ENCODE peak calls at places on chromosomes 6 and 20, in ten cellular contexts. D is sigmoid colon, X is foreskin keratinocyte, E is breast epithelium, T is GM12864, B is PC-3, A is esophagus squamous epithelium, V is WTC11, J is dorsolateral prefrontal cortex, N is HCT116. I is an unnamed sample.

GRCh38 chr6:163288066-163288465 is 126.5 kb upstream of the QKI start:
- DNase-seq in D (no peak), X (no peak), E (no peak), T (no peak), B (no peak), A (no peak), V (no peak), J (no peak), N (no peak), I (no peak)

GRCh38 chr20:50347568-50347981 is 156.9 kb downstream of the CEBPB start:
- DNase-seq in D (peak), X (no peak), E (peak), T (no peak), B (no peak), A (no peak), V (no peak), J (no peak), N (no peak), I (no peak)

GRCh38 chr6:137892271-137892708 is 25.2 kb downstream of the TNFAIP3 start:
- DNase-seq in D (no peak), X (peak), E (no peak), T (no peak), B (no peak), A (no peak), V (no peak), J (no peak), N (no peak), I (peak)

GRCh38 chr6:22350109-22350508 is 53.3 kb upstream of the PRL start:
- DNase-seq in D (no peak), X (no peak), E (no peak), T (no peak), B (no peak), A (no peak), V (no peak), J (no peak), N (no peak), I (no peak)

GRCh38 chr20:617934-618690 is 8.0 kb upstream of the TCF15 start:
- DNase-seq in D (no peak), X (no peak), E (no peak), T (no peak), B (no peak), A (no peak), V (no peak), J (no peak), N (no peak), I (no peak)

GRCh38 chr6:134235937-134236751 is 81.8 kb downstream of the SGK1 start:
- DNase-seq in D (no peak), X (peak), E (no peak), T (peak), B (peak), A (no peak), V (no peak), J (no peak), N (no peak), I (peak)

GRCh38 chr20:22796465-22797077 is 212.2 kb upstream of the FOXA2 start:
- DNase-seq in D (no peak), X (no peak), E (no peak), T (no peak), B (peak), A (no peak), V (no peak), J (no peak), N (no peak), I (no peak)

GRCh38 chr6:120147218-120147871 is 797.8 kb upstream of the MAN1A1 start:
- DNase-seq in D (no peak), X (peak), E (no peak), T (no peak), B (peak), A (no peak), V (peak), J (no peak), N (no peak), I (no peak)

GRCh38 chr6:145070791-145071190 is 664.5 kb downstream of the EPM2A start:
- DNase-seq in D (no peak), X (peak), E (no peak), T (no peak), B (peak), A (no peak), V (no peak), J (no peak), N (no peak), I (peak)

GRCh38 chr6:170143401-170144150 is 147.3 kb downstream of the DLL1 start:
- DNase-seq in D (peak), X (no peak), E (no peak), T (no peak), B (no peak), A (no peak), V (no peak), J (peak), N (no peak), I (no peak)

GRCh38 chr6:14948586-14949245 is 297.2 kb upstream of the JARID2 start:
- DNase-seq in D (no peak), X (no peak), E (no peak), T (no peak), B (no peak), A (no peak), V (no peak), J (no peak), N (no peak), I (no peak)

DNA sequence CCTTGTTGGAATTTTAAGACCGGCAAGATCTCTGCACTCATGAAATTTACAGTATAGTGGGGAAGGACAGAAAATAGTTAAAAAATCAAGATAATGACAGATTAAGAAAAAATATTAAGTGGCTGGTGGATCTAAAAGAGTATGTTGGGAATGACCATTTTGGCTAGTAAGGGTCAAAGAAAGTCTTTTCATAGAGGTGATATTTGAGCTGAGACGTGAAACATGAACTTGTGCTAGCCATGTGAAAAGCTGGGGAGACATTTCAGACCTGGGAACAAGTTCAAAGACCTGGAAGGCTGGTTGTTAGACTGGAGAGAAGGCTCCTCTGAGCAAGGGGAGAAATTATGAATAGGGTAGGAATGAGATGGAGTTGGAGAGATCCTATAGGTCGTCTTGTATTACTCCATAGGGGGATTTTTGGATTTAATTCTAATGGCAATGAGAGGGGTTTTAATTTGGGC is 4.7 kb downstream of the BICRAL start:
- DNase-seq in D (no peak), X (no peak), E (no peak), T (no peak), B (no peak), A (no peak), V (no peak), J (no peak), N (no peak), I (no peak)
- TF ChIP-seq CTCF in D (no peak), X (no peak), E (no peak), T (no peak), B (no peak), A (no peak), V (no peak), J (no peak), N (no peak), I (peak)

GRCh38 chr20:38127011-38127621 is 38.0 kb downstream of the TGM2 start:
- DNase-seq in D (peak), X (peak), E (no peak), T (no peak), B (peak), A (no peak), V (no peak), J (peak), N (peak), I (peak)
- TF ChIP-seq CTCF in D (no peak), X (no peak), E (no peak), T (no peak), B (no peak), A (no peak), V (no peak), J (no peak), N (no peak), I (no peak)

GRCh38 chr20:2626853-2627541 is 25.4 kb upstream of the NOP56 start:
- DNase-seq in D (no peak), X (peak), E (no peak), T (no peak), B (peak), A (no peak), V (no peak), J (no peak), N (peak), I (peak)

GRCh38 chr20:2633381-2633780 is 19.1 kb upstream of the NOP56 start:
- DNase-seq in D (no peak), X (no peak), E (no peak), T (no peak), B (no peak), A (no peak), V (no peak), J (no peak), N (no peak), I (no peak)

DNA sequence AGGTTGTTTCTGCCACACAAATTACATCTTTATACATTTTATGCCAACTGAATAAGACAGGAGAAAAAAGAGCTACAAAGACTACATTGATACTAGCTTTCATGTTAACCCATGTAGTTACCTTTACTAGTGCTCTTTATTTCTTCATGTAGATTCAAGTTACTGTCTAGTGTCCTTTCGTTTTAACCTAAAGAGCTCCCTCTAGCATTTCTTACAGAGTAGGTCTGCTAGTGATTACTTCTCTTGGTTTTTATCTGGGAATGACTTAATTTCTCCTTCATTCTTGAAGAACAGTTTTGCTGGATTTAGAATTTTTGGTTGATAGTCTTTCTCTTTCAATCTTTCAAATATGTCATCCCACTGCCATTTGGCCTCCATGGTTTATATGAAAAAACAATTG is 21.2 kb upstream of the NOP56 start:
- DNase-seq in D (no peak), X (no peak), E (no peak), T (no peak), B (peak), A (no peak), V (no peak), J (no peak), N (no peak), I (no peak)
- TF ChIP-seq CTCF in D (no peak), X (peak), E (no peak), T (no peak), B (peak), A (no peak), V (no peak), J (no peak), N (peak), I (peak)

GRCh38 chr20:47368301-47368700 is 11.8 kb upstream of the ZMYND8 start:
- DNase-seq in D (no peak), X (no peak), E (no peak), T (no peak), B (no peak), A (no peak), V (no peak), J (no peak), N (no peak), I (no peak)
- TF ChIP-seq CTCF in D (no peak), X (no peak), E (no peak), T (no peak), B (no peak), A (no peak), V (no peak), J (no peak), N (no peak), I (no peak)

DNA sequence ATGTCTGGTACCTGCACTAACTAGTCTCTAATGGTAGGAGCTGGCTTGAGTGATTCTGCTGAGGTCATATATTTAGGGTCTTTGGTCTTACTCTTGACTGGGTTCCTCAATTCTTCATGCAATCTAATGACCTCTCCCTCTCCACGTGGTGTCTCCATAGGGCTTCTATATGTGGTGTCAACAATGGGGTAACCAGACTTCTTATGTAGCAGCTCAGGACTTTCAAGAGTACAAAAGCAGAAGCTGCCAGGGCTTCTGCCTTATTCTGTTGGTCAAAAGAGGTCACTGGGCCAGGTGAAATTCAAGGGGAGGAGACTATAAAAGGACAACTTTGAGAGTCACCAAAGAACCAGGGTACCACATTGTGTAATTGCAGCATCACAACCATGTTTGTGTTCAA is 54.3 kb downstream of the NUS1 start:
- DNase-seq in D (no peak), X (no peak), E (no peak), T (no peak), B (no peak), A (no peak), V (no peak), J (no peak), N (no peak), I (no peak)
- TF ChIP-seq CTCF in D (no peak), X (no peak), E (no peak), T (no peak), B (no peak), A (no peak), V (no peak), J (no peak), N (no peak), I (no peak)

DNA sequence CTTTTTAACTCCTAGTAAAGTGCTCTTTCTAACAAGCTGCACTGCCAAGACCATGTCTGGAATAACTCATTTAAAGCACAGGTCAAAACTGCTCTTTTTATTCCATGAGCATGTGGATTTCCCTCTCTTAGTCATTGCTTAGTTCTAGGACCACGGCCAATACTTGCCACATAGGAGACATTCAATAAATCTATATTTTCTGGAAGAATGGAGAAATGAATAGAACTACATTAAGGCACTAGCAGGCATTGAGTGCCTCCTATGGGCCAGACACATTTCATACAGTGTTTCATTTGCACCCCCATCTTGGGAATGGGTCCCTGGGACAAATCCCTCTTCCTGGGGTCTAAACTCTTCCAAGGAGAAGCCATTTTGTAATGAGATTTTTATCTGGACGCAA is 552.8 kb upstream of the CITED2 start:
- DNase-seq in D (no peak), X (peak), E (no peak), T (no peak), B (peak), A (no peak), V (no peak), J (no peak), N (no peak), I (peak)
- TF ChIP-seq CTCF in D (no peak), X (peak), E (no peak), T (peak), B (peak), A (peak), V (no peak), J (no peak), N (peak), I (peak)

DNA sequence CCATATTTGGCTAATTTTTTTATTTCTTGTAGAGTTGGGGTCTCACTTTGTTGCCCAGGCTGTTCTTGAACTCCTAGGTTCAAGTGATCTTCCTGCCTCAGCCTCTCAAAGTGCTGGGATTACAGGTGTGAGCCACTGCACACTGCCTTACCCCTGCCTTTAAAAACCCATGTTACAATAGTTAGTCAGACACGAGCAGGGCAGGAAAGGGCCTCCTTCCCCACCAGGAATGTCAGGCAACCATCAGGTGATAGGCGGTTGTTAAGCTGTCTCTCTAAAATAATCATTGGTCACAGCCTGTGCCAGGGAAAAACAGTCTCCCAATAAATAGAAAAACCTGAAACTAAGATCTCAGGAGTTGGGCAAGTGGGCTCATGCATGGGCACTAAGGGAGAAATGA is 8.3 kb downstream of the OR2H2 start:
- DNase-seq in D (no peak), X (peak), E (no peak), T (no peak), B (no peak), A (no peak), V (no peak), J (no peak), N (no peak), I (no peak)
- TF ChIP-seq CTCF in D (no peak), X (no peak), E (no peak), T (no peak), B (no peak), A (no peak), V (no peak), J (no peak), N (no peak), I (no peak)

GRCh38 chr20:39328347-39328746 is 366.2 kb downstream of the DHX35 start:
- DNase-seq in D (no peak), X (peak), E (no peak), T (no peak), B (no peak), A (no peak), V (no peak), J (no peak), N (no peak), I (no peak)

GRCh38 chr20:39338977-39339376 is 376.8 kb downstream of the DHX35 start:
- DNase-seq in D (no peak), X (no peak), E (no peak), T (no peak), B (no peak), A (no peak), V (no peak), J (no peak), N (no peak), I (no peak)

DNA sequence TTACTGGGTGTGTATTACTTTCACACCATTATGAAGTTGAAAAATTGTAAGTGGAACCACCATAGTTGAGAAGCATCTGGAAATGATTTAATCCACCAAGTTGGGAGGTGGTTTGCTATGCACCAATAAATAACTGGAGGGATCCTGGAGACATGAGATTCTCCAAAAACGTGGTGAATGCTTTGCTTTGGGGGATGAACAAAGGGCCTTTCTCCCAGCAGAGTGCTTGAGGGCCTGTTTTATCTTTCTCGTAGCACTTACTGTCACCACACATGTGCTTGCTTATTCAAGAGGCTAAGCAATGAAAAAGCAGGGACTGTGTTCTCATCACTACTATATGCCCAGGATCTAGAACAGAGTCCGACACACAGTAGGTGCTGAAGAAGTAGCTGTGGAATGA is 371.1 kb downstream of the DHX35 start:
- DNase-seq in D (no peak), X (no peak), E (no peak), T (no peak), B (no peak), A (no peak), V (no peak), J (no peak), N (no peak), I (no peak)
- TF ChIP-seq CTCF in D (no peak), X (no peak), E (no peak), T (no peak), B (no peak), A (no peak), V (no peak), J (no peak), N (no peak), I (no peak)

DNA sequence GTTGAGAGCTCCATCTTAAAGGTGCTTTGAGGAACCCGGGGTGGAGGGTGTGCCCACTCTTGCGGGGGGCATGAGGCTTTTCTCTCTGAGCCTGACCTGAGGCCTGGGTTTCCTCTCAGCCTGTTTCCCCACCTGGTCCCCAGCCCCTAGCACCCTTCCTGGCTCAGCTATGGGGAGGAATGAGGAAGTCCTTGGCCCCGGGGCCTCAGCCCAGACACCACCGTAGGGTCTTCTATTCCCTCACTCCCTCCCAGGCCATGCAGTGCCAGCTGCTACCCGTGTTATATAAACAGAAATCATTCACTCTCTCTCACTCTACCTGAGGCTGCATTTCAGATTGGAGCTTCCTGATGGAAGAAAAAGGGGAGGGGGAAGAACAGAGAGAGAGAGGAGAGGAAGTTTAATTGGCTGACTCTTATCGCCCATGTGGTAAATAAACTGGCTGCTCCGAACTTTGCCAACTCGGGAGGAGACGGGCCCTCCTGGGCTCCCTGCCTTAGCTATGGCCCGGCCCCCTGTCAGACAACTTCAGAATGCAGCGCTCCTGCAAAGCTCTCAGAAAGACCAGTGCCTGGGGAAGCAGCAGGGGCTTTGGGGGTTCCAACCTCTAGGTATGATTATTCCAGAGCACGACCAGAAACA is 2.8 kb downstream of the CDH22 start:
- DNase-seq in D (no peak), X (no peak), E (no peak), T (no peak), B (no peak), A (no peak), V (no peak), J (no peak), N (no peak), I (no peak)
- TF ChIP-seq CTCF in D (no peak), X (no peak), E (no peak), T (no peak), B (no peak), A (no peak), V (no peak), J (no peak), N (no peak), I (no peak)

I was measured in HFFc6.